ENCODE peak calls at places on chromosomes 2 and 18, in seven cellular contexts. One of them, this sample, is unnamed. For H3K79me1, the result is how much of the 10 kb centered on the place peaks cover.

GRCh38 chr2:5560981-5561380 is 131.2 kb upstream of the SOX11 start:
- DNase-seq in IMR-90: peak
- DNase-seq in mesenchymal stem cell: peak
- DNase-seq in mesendoderm: no peak
- DNase-seq in H9: no peak
- DNase-seq in H1: no peak
- DNase-seq in trophoblast cell: no peak
- DNase-seq in this sample: no peak

GRCh38 chr2:130850788-130851623 is 14.3 kb downstream of the ARHGEF4 start:
- DNase-seq in IMR-90: no peak
- DNase-seq in mesenchymal stem cell: no peak
- DNase-seq in mesendoderm: no peak
- DNase-seq in H9: no peak
- DNase-seq in H1: no peak
- DNase-seq in trophoblast cell: no peak
- DNase-seq in this sample: no peak

GRCh38 chr18:29164020-29164706 is 987.2 kb upstream of the CDH2 start:
- DNase-seq in IMR-90: peak
- DNase-seq in mesenchymal stem cell: peak
- DNase-seq in mesendoderm: peak
- DNase-seq in H9: no peak
- DNase-seq in H1: no peak
- DNase-seq in trophoblast cell: peak
- DNase-seq in this sample: no peak

GRCh38 chr18:79047556-79048244 is 21.5 kb upstream of the ATP9B start:
- DNase-seq in IMR-90: no peak
- DNase-seq in mesenchymal stem cell: no peak
- DNase-seq in mesendoderm: no peak
- DNase-seq in H9: no peak
- DNase-seq in H1: no peak
- DNase-seq in trophoblast cell: no peak
- DNase-seq in this sample: no peak

GRCh38 chr2:209451209-209451822 is 27.5 kb downstream of the MAP2 start:
- DNase-seq in IMR-90: no peak
- DNase-seq in mesenchymal stem cell: no peak
- DNase-seq in mesendoderm: peak
- DNase-seq in H9: peak
- DNase-seq in H1: peak
- DNase-seq in trophoblast cell: no peak
- DNase-seq in this sample: no peak

GRCh38 chr2:53353372-53354111 is 414.1 kb upstream of the CHAC2 start:
- DNase-seq in IMR-90: peak
- DNase-seq in mesenchymal stem cell: peak
- DNase-seq in mesendoderm: peak
- DNase-seq in H9: peak
- DNase-seq in H1: no peak
- DNase-seq in trophoblast cell: no peak
- DNase-seq in this sample: peak

GRCh38 chr2:58106896-58107295 is 60.3 kb downstream of the VRK2 start:
- DNase-seq in IMR-90: peak
- DNase-seq in mesenchymal stem cell: peak
- DNase-seq in mesendoderm: no peak
- DNase-seq in H9: no peak
- DNase-seq in H1: no peak
- DNase-seq in trophoblast cell: no peak
- DNase-seq in this sample: no peak

GRCh38 chr2:109066501-109066900 is 62.5 kb upstream of the SH3RF3 start:
- DNase-seq in IMR-90: no peak
- DNase-seq in mesenchymal stem cell: no peak
- DNase-seq in mesendoderm: no peak
- DNase-seq in H9: no peak
- DNase-seq in H1: no peak
- DNase-seq in trophoblast cell: no peak
- DNase-seq in this sample: no peak

GRCh38 chr2:212686285-212686895 is 147.8 kb upstream of the ERBB4 start:
- DNase-seq in IMR-90: peak
- DNase-seq in mesenchymal stem cell: peak
- DNase-seq in mesendoderm: peak
- DNase-seq in H9: peak
- DNase-seq in H1: peak
- DNase-seq in trophoblast cell: peak
- DNase-seq in this sample: peak

GRCh38 chr18:7028625-7029024 is 89.0 kb downstream of the LAMA1 start:
- DNase-seq in IMR-90: no peak
- DNase-seq in mesenchymal stem cell: no peak
- DNase-seq in mesendoderm: no peak
- DNase-seq in H9: no peak
- DNase-seq in H1: no peak
- DNase-seq in trophoblast cell: no peak
- DNase-seq in this sample: no peak

GRCh38 chr2:31765078-31765835 is 184.5 kb upstream of the SRD5A2 start:
- DNase-seq in IMR-90: no peak
- DNase-seq in mesenchymal stem cell: no peak
- DNase-seq in mesendoderm: no peak
- DNase-seq in H9: no peak
- DNase-seq in H1: no peak
- DNase-seq in trophoblast cell: no peak
- DNase-seq in this sample: no peak

GRCh38 chr2:31762085-31762484 is 181.3 kb upstream of the SRD5A2 start:
- DNase-seq in IMR-90: no peak
- DNase-seq in mesenchymal stem cell: no peak
- DNase-seq in mesendoderm: peak
- DNase-seq in H9: no peak
- DNase-seq in H1: no peak
- DNase-seq in trophoblast cell: no peak
- DNase-seq in this sample: no peak

GRCh38 chr2:31764169-31764568 is 183.4 kb upstream of the SRD5A2 start:
- DNase-seq in IMR-90: no peak
- DNase-seq in mesenchymal stem cell: no peak
- DNase-seq in mesendoderm: no peak
- DNase-seq in H9: no peak
- DNase-seq in H1: no peak
- DNase-seq in trophoblast cell: no peak
- DNase-seq in this sample: no peak
- H3K79me1 ChIP-seq in IMR-90: under half
- H3K79me1 ChIP-seq in mesenchymal stem cell: under half
- H3K79me1 ChIP-seq in mesendoderm: under half
- H3K79me1 ChIP-seq in H9: under half
- H3K79me1 ChIP-seq in H1: under half
- H3K79me1 ChIP-seq in trophoblast cell: under half
- H3K79me1 ChIP-seq in this sample: under half

DNA sequence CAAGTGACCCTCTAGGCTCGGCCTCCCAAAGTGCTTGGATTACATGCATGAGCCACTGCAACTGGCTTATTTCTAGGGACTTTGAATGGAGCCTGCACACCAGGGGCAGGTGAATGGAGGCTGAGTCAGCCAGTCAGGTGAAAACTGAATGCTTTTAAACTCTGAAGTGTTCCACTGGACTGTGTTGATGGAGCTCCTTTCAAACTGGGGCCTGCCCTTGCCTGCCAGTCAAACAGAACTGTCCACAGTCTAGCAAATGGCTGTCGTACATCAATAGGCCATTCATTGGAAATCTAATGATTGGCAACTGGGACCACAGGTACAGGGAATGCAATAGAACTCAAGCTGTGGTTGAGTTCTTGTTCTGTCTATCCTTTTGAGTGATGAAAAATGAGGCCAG is 981 bp upstream of the NOSTRIN start:
- DNase-seq in IMR-90: no peak
- DNase-seq in mesenchymal stem cell: no peak
- DNase-seq in mesendoderm: no peak
- DNase-seq in H9: no peak
- DNase-seq in H1: no peak
- DNase-seq in trophoblast cell: peak
- DNase-seq in this sample: no peak
- H3K79me1 ChIP-seq in IMR-90: under half
- H3K79me1 ChIP-seq in mesenchymal stem cell: under half
- H3K79me1 ChIP-seq in mesendoderm: under half
- H3K79me1 ChIP-seq in H9: under half
- H3K79me1 ChIP-seq in H1: under half
- H3K79me1 ChIP-seq in trophoblast cell: under half
- H3K79me1 ChIP-seq in this sample: under half

DNA sequence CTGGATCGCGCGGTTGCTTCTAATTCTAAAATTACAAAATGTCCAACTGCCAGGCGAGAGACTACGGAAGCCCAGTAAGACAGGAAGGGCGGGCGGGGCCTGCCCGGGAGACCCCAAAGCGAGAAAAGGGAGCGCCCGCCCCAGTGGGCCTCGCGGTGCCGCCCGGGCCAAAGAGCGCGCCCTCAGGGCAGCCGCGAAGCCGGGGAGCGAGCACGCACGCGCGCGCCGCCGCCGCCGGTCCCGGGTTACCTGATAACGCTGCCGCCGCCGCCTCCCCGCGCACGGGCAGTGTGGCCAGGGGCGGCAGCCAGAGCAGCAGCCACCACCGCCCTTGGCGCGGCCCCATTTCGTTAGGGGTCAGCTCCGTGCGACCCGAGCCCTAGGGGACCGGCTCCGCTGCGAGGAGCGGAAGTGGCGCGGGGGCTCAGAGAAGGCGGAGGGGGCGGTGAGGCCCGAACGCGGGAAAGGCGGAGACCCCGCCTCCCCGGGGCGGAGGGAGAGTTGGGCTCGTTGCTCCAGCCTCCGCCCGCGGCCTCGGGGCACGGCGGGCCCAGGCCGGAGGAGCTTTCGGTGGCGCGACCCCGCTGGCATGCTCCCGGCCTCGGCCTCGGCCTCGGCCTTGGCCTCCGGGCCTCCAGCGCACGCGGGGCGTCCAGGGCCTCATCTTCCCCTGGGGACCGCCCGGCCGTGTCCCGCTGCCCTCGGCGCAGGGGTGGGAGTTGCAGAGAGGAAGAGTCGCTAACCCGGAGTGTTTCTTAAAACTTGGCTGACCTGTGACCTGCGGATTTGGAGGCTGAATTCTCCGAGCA is at the start of gene NEMP2:
- DNase-seq in IMR-90: peak
- DNase-seq in mesenchymal stem cell: peak
- DNase-seq in mesendoderm: peak
- DNase-seq in H9: peak
- DNase-seq in H1: peak
- DNase-seq in trophoblast cell: peak
- DNase-seq in this sample: peak
- H3K79me1 ChIP-seq in IMR-90: under half
- H3K79me1 ChIP-seq in mesenchymal stem cell: under half
- H3K79me1 ChIP-seq in mesendoderm: under half
- H3K79me1 ChIP-seq in H9: under half
- H3K79me1 ChIP-seq in H1: under half
- H3K79me1 ChIP-seq in trophoblast cell: under half
- H3K79me1 ChIP-seq in this sample: under half

DNA sequence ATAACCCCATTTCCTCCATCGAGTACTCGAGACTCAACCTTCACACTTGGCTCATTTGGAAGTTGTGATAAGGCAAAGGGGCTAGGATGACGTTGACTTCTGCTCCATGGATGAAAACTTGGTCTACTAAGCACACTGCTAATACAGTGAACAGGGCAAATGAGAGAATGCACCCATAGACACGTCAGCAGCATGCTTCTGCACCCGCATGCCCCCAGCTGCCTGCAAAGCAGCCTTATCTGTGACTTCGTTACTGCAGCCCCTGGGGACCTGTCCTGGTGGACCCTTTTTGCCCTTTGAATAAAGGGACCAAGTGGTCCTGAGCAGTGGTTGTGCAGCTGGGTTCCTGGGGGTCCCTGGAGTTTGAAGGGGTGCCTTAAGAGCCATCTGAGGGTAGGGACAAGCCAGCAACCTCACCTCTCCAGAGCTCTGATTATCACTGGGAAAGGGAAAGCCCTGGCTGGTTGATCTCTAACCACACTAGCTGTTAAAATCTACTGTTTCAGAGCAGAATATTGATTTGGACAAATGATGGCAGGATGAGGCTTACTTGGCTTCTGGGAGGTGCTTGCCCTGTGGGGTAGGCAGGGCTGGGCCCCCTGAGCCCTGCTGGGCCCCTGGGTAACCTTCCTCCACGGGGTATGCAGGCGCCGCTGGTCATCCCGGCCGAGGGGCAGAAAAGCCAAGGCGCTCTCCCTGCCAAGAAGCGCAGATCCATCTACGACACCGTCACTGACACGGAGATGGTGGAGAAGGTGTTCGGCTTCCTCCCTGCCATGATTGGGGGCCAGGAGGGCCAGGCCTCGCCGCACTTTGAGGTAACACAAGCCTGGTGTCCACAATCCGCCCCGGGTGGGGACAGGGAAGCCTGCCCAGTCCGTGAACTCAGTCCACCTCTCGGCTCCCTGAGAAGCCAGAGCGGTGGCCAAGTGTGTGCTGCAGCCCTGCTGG is 37.6 kb upstream of the GPR17 start:
- DNase-seq in IMR-90: no peak
- DNase-seq in mesenchymal stem cell: no peak
- DNase-seq in mesendoderm: no peak
- DNase-seq in H9: peak
- DNase-seq in H1: no peak
- DNase-seq in trophoblast cell: peak
- DNase-seq in this sample: no peak
- H3K79me1 ChIP-seq in IMR-90: under half
- H3K79me1 ChIP-seq in mesenchymal stem cell: under half
- H3K79me1 ChIP-seq in mesendoderm: under half
- H3K79me1 ChIP-seq in H9: under half
- H3K79me1 ChIP-seq in H1: under half
- H3K79me1 ChIP-seq in trophoblast cell: under half
- H3K79me1 ChIP-seq in this sample: under half

GRCh38 chr18:35597758-35598157 is 16.2 kb downstream of the GALNT1 start:
- DNase-seq in IMR-90: no peak
- DNase-seq in mesenchymal stem cell: no peak
- DNase-seq in mesendoderm: no peak
- DNase-seq in H9: no peak
- DNase-seq in H1: no peak
- DNase-seq in trophoblast cell: no peak
- DNase-seq in this sample: no peak
- H3K79me1 ChIP-seq in IMR-90: under half
- H3K79me1 ChIP-seq in mesenchymal stem cell: under half
- H3K79me1 ChIP-seq in mesendoderm: under half
- H3K79me1 ChIP-seq in H9: under half
- H3K79me1 ChIP-seq in H1: under half
- H3K79me1 ChIP-seq in trophoblast cell: under half
- H3K79me1 ChIP-seq in this sample: under half

GRCh38 chr2:47535991-47536390 is 133.0 kb downstream of the MSH2 start:
- DNase-seq in IMR-90: no peak
- DNase-seq in mesenchymal stem cell: peak
- DNase-seq in mesendoderm: no peak
- DNase-seq in H9: no peak
- DNase-seq in H1: no peak
- DNase-seq in trophoblast cell: no peak
- DNase-seq in this sample: no peak
- H3K79me1 ChIP-seq in IMR-90: under half
- H3K79me1 ChIP-seq in mesenchymal stem cell: under half
- H3K79me1 ChIP-seq in mesendoderm: under half
- H3K79me1 ChIP-seq in H9: under half
- H3K79me1 ChIP-seq in H1: under half
- H3K79me1 ChIP-seq in trophoblast cell: under half
- H3K79me1 ChIP-seq in this sample: under half